ENCODE peak calls at places on chromosome 5, in eight cellular contexts. X, G, K, J, I, W, H and U are unnamed samples.

GRCh38 chr5:17216974-17217325 is 481 bp upstream of the BASP1 start:
- DNase-seq in X (no peak), G (peak), K (peak), J (no peak), I (peak), W (peak), H (no peak), U (no peak)

GRCh38 chr5:143114481-143114880 is 289.0 kb downstream of the NR3C1 start:
- DNase-seq in X (no peak), G (no peak), K (no peak), J (no peak), I (no peak), W (no peak), H (no peak), U (no peak)

GRCh38 chr5:136374003-136374402 is 8.7 kb upstream of the TRPC7 start:
- DNase-seq in X (no peak), G (peak), K (peak), J (no peak), I (no peak), W (no peak), H (no peak), U (no peak)

GRCh38 chr5:145764325-145764724 is 70.8 kb downstream of the PRELID2 start:
- DNase-seq in X (no peak), G (no peak), K (no peak), J (no peak), I (peak), W (no peak), H (no peak), U (no peak)

GRCh38 chr5:161660806-161661205 is 24.7 kb upstream of the GABRA6 start:
- DNase-seq in X (no peak), G (no peak), K (no peak), J (no peak), I (no peak), W (no peak), H (no peak), U (no peak)

GRCh38 chr5:169344629-169345028 is 43.7 kb upstream of the SLIT3 start:
- DNase-seq in X (no peak), G (no peak), K (no peak), J (no peak), I (no peak), W (no peak), H (no peak), U (no peak)

GRCh38 chr5:110031402-110032140 is 341.8 kb downstream of the MAN2A1 start:
- DNase-seq in X (no peak), G (no peak), K (no peak), J (no peak), I (no peak), W (no peak), H (no peak), U (no peak)

GRCh38 chr5:176744584-176744965 is 65.8 kb upstream of the UNC5A start:
- DNase-seq in X (no peak), G (no peak), K (no peak), J (no peak), I (no peak), W (no peak), H (no peak), U (no peak)

GRCh38 chr5:115459844-115460243 is 84.7 kb downstream of the FEM1C start:
- DNase-seq in X (no peak), G (no peak), K (no peak), J (no peak), I (peak), W (no peak), H (no peak), U (no peak)

GRCh38 chr5:166562246-166562645 is 1729.2 kb upstream of the WWC1 start:
- DNase-seq in X (no peak), G (no peak), K (no peak), J (no peak), I (no peak), W (no peak), H (no peak), U (no peak)

GRCh38 chr5:89950234-89950633 is 459.3 kb downstream of the CETN3 start:
- DNase-seq in X (no peak), G (no peak), K (no peak), J (no peak), I (no peak), W (no peak), H (no peak), U (no peak)

GRCh38 chr5:113800686-113801085 is 287.2 kb downstream of the YTHDC2 start:
- DNase-seq in X (no peak), G (no peak), K (no peak), J (no peak), I (no peak), W (no peak), H (no peak), U (no peak)